ENCODE peak calls at places on chromosome 12, in six cellular contexts. J, T, V, M, L and U are unnamed samples.

GRCh38 chr12:64080319-64081008 is 141.6 kb downstream of the KICS2 start:
- DNase-seq in J (no peak), T (no peak), V (no peak), M (no peak), L (no peak), U (no peak)

GRCh38 chr12:52836042-52836466 is 1.9 kb upstream of the KRT79 start:
- DNase-seq in J (peak; percentile 36), T (no peak), V (no peak), M (peak; percentile 72), L (peak; percentile 73), U (no peak)

GRCh38 chr12:57368349-57369095 is 62.3 kb downstream of the R3HDM2 start:
- DNase-seq in J (no peak), T (no peak), V (no peak), M (no peak), L (no peak), U (no peak)

GRCh38 chr12:1034726-1035457 is 43.9 kb downstream of the ERC1 start:
- DNase-seq in J (no peak), T (no peak), V (no peak), M (no peak), L (no peak), U (no peak)

GRCh38 chr12:51023625-51024395 is 2.4 kb downstream of the SLC11A2 start:
- DNase-seq in J (peak; percentile 9), T (no peak), V (no peak), M (peak; percentile 7), L (no peak), U (no peak)

GRCh38 chr12:101838628-101839323 is 8.0 kb upstream of the GNPTAB start:
- DNase-seq in J (no peak), T (no peak), V (no peak), M (no peak), L (no peak), U (no peak)

GRCh38 chr12:130685250-130685649 is 30.8 kb downstream of the RIMBP2 start:
- DNase-seq in J (no peak), T (no peak), V (no peak), M (no peak), L (no peak), U (no peak)

GRCh38 chr12:62291888-62292760 is 31.9 kb downstream of the USP15 start:
- DNase-seq in J (peak; percentile 44), T (no peak), V (no peak), M (peak; percentile 78), L (no peak), U (peak; percentile 44)

GRCh38 chr12:64385468-64385867 is 5.1 kb downstream of the C12orf56 start:
- DNase-seq in J (peak; percentile 14), T (no peak), V (no peak), M (peak; percentile 32), L (no peak), U (no peak)

GRCh38 chr12:62468394-62468793 is 1.8 kb downstream of the MON2 start:
- DNase-seq in J (no peak), T (no peak), V (no peak), M (no peak), L (no peak), U (no peak)

GRCh38 chr12:52900166-52900895 is 4.5 kb downstream of the KRT8 start:
- DNase-seq in J (no peak), T (no peak), V (no peak), M (no peak), L (no peak), U (no peak)

GRCh38 chr12:52722680-52723079 is 19.4 kb upstream of the KRT77 start:
- DNase-seq in J (no peak), T (no peak), V (no peak), M (no peak), L (no peak), U (no peak)

GRCh38 chr12:75439048-75439447 is 41.5 kb upstream of the GLIPR1 start:
- DNase-seq in J (no peak), T (no peak), V (no peak), M (no peak), L (no peak), U (no peak)